ENCODE peak calls at places on chromosomes 11 and 22, in five cellular contexts. Z, J, R, F and Y are unnamed samples.

GRCh38 chr11:121524233-121524631 is 71.5 kb upstream of the SORL1-AS1 start:
- DNase-seq in Z (peak), J (no peak), R (no peak), F (no peak), Y (no peak)

GRCh38 chr22:41524809-41525449 is 19.3 kb downstream of the POLR3H start:
- DNase-seq in Z (no peak), J (no peak), R (no peak), F (no peak), Y (no peak)

GRCh38 chr11:120068114-120068573 is 69.8 kb downstream of the TRIM29 start:
- DNase-seq in Z (peak), J (no peak), R (no peak), F (no peak), Y (peak)

GRCh38 chr11:76279651-76280050 is 73.3 kb upstream of the WNT11 start:
- DNase-seq in Z (no peak), J (no peak), R (no peak), F (no peak), Y (no peak)

GRCh38 chr22:42340150-42340549 is 69.7 kb upstream of the TCF20 start:
- DNase-seq in Z (no peak), J (no peak), R (no peak), F (no peak), Y (no peak)

GRCh38 chr11:46347637-46348311 is 511 bp downstream of the DGKZ start:
- DNase-seq in Z (peak), J (no peak), R (peak), F (no peak), Y (no peak)

GRCh38 chr22:25368271-25368670 is 148.8 kb downstream of the CRYBB2 start:
- DNase-seq in Z (no peak), J (no peak), R (no peak), F (no peak), Y (no peak)

GRCh38 chr11:67732045-67732787 is 57.8 kb upstream of the ALDH3B2 start:
- DNase-seq in Z (peak), J (no peak), R (peak), F (no peak), Y (peak)

GRCh38 chr11:77517753-77518152 is 43.9 kb upstream of the PAK1 start:
- DNase-seq in Z (no peak), J (no peak), R (no peak), F (no peak), Y (no peak)

GRCh38 chr22:44443641-44444235 is 54.3 kb downstream of the RTL6 start:
- DNase-seq in Z (no peak), J (no peak), R (no peak), F (no peak), Y (no peak)

GRCh38 chr22:20945578-20945934 is 21.5 kb upstream of the AIFM3 start:
- DNase-seq in Z (no peak), J (no peak), R (no peak), F (no peak), Y (no peak)

GRCh38 chr11:2199466-2200341 is 28.1 kb upstream of the TH start:
- DNase-seq in Z (peak), J (no peak), R (no peak), F (no peak), Y (no peak)

GRCh38 chr11:71998649-71999310 is at the start of gene IL18BP:
- DNase-seq in Z (no peak), J (no peak), R (no peak), F (peak), Y (no peak)

GRCh38 chr11:6992457-6993431 is 27.4 kb downstream of the ZNF214 start:
- DNase-seq in Z (no peak), J (no peak), R (no peak), F (no peak), Y (no peak)

GRCh38 chr11:76803023-76803422 is 19.9 kb downstream of the TSKU start:
- DNase-seq in Z (no peak), J (no peak), R (no peak), F (no peak), Y (no peak)

GRCh38 chr11:75151346-75152047 is 590 bp downstream of the SLCO2B1 start:
- DNase-seq in Z (no peak), J (no peak), R (no peak), F (no peak), Y (no peak)

GRCh38 chr11:60625262-60625661 is 74.2 kb upstream of the MS4A8 start:
- DNase-seq in Z (peak), J (peak), R (no peak), F (no peak), Y (no peak)

GRCh38 chr22:49193348-49193747 is 634.3 kb downstream of the BRD1 start:
- DNase-seq in Z (no peak), J (no peak), R (no peak), F (no peak), Y (no peak)

GRCh38 chr11:62394825-62395538 is 23.9 kb upstream of the SCGB1A1 start:
- DNase-seq in Z (peak), J (peak), R (peak), F (peak), Y (peak)

GRCh38 chr11:11220786-11221185 is 132.3 kb downstream of the CSNK2A3 start:
- DNase-seq in Z (no peak), J (no peak), R (no peak), F (no peak), Y (no peak)

GRCh38 chr22:39630721-39631120 is 60.2 kb downstream of the CACNA1I start:
- DNase-seq in Z (no peak), J (no peak), R (no peak), F (no peak), Y (no peak)

GRCh38 chr22:32531955-32532818 is 57.6 kb downstream of the FBXO7 start:
- DNase-seq in Z (peak), J (peak), R (peak), F (no peak), Y (no peak)

GRCh38 chr22:37566329-37566837 is 6.1 kb downstream of the CDC42EP1 start:
- DNase-seq in Z (no peak), J (no peak), R (no peak), F (no peak), Y (no peak)

GRCh38 chr11:31799036-31799793 is 11.9 kb downstream of the PAX6 start:
- DNase-seq in Z (peak), J (no peak), R (no peak), F (no peak), Y (no peak)

GRCh38 chr22:25000686-25001085 is 48.2 kb downstream of the KIAA1671 start:
- DNase-seq in Z (no peak), J (no peak), R (no peak), F (no peak), Y (no peak)

GRCh38 chr11:45229401-45229800 is 56.7 kb downstream of the SYT13 start:
- DNase-seq in Z (no peak), J (no peak), R (no peak), F (no peak), Y (no peak)

GRCh38 chr22:39254789-39255298 is 10.1 kb upstream of the PDGFB start:
- DNase-seq in Z (no peak), J (no peak), R (no peak), F (peak), Y (no peak)

GRCh38 chr11:129323896-129324522 is 51.6 kb upstream of the BARX2 start:
- DNase-seq in Z (no peak), J (peak), R (no peak), F (no peak), Y (no peak)

GRCh38 chr11:12123177-12123576 is 12.8 kb downstream of the MICAL2 start:
- DNase-seq in Z (no peak), J (no peak), R (no peak), F (no peak), Y (no peak)

GRCh38 chr11:102666331-102666957 is 39.1 kb downstream of the MMP27 start:
- DNase-seq in Z (peak), J (peak), R (peak), F (no peak), Y (peak)

GRCh38 chr11:73314121-73314948 is 6.3 kb downstream of the ARHGEF17 start:
- DNase-seq in Z (no peak), J (peak), R (peak), F (no peak), Y (no peak)

GRCh38 chr11:108697872-108698473 is 33.1 kb downstream of the DDX10 start:
- DNase-seq in Z (peak), J (peak), R (peak), F (peak), Y (peak)

GRCh38 chr22:23113067-23113846 is 28.5 kb downstream of the RSPH14 start:
- DNase-seq in Z (peak), J (no peak), R (peak), F (no peak), Y (no peak)

DNA sequence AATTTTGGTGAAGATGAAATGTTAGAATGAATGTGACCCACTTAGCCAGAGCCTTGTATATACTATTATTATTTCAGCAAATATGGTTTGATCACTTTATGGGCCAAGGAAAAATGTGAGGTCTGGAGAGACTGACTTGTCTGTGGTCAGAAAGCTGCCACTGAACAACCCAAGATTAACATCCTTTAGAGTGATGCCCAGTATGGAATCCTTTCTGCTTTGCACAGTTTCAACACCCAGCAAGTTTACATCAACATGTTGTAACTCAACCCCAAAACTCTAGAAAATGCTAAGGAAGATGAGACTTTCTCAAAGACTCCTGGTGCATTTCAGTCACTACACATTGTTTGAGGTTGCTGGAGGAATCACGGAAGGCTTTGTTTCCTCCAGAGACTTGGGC is 107.7 kb downstream of the SNX19 start:
- DNase-seq in Z (no peak), J (no peak), R (no peak), F (no peak), Y (no peak)
- TF ChIP-seq FOXM1 in Z (no peak), J (no peak), R (no peak), F (no peak), Y (no peak)

GRCh38 chr11:63537293-63538101 is 889 bp downstream of the PLAAT4 start:
- DNase-seq in Z (no peak), J (no peak), R (no peak), F (no peak), Y (no peak)
- TF ChIP-seq FOXM1 in Z (no peak), J (no peak), R (no peak), F (no peak), Y (no peak)

DNA sequence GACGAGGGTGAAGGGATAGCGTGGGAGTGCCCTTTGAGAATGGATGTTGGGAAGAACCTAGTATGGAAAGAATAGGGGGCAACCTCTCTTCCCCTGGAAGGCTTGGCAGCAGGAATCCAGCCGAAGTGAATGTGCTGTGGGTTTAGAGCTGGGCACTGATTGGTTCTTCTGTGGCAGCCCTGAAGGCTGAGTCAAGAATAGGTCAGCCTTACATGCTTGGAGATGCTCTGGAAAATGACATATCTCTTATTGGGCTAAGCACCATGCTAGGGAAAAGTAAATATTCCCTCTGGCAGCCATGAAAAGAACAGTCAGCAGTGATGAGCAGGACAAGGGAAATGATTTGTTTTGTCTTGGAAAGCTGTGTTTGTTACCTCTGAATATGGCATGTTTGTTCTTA is 149.5 kb downstream of the COMMD9 start:
- DNase-seq in Z (no peak), J (no peak), R (no peak), F (no peak), Y (no peak)
- TF ChIP-seq FOXM1 in Z (no peak), J (no peak), R (no peak), F (no peak), Y (no peak)

DNA sequence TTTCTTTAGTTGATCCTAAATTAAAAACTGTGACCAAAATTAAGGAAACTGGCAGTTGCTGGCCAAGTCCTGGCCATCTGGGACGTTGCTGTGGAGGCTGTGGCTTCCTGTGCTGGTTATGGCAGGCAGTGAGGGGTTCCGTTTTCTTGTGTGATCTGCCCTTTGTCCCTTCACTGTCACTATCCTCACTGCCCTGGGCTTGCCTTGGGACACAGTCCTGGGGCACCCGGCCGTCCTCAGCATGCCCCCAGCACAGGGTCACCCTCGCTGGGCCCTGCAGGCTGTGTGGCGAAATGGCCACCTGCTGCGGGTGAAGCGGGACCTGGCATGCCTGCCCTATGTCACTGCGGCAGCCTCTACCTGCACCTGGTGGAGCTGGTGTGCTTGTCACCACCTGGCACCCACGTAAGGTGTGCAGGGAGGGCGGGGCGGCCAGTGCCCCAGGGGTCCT is 52.5 kb upstream of the SLC22A12 start:
- DNase-seq in Z (no peak), J (no peak), R (no peak), F (no peak), Y (no peak)
- TF ChIP-seq FOXM1 in Z (no peak), J (no peak), R (no peak), F (no peak), Y (no peak)

DNA sequence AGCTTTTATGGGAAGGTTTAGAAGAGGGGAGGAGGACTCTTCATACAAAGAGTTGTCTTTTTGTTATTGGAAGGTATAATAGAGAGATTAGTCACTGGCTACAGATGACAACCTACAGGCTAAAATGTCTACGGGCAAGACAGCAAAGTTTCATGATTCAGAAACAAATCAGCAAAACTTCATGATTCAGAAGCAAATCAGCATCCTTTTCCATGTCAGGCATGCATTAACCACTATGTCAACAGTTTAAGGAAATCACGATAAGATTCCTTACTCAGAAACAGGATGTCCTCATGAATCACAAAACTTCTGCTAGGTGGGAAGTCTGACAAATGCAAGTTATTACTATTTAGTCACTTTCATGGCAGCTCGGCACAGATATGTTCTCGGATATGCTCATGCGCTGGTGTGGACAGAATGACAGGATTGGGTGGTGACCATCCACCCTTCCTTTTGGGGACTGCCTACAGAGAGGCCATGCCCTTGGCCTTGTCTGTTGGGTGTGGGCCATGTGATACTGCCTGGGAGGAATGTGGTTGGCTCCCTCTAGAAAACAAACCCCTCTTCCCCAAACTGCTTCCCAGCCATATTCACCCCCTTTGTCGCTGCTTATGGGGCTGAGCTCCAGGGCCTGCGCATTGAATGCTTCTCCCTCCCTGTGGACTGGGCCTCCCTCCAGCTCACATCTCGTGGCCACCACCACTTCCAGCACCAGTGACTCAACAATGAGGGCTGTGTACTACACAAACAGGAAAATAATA is 10.2 kb downstream of the C11orf91 start:
- DNase-seq in Z (no peak), J (peak), R (no peak), F (no peak), Y (no peak)
- TF ChIP-seq FOXM1 in Z (peak), J (no peak), R (no peak), F (no peak), Y (no peak)